ENCODE peak calls at places on chromosomes 3 and 15, in five cellular contexts. A is astrocyte, C is upper lobe of left lung, B is brain microvascular endothelial cell, D is gastrocnemius medialis. Z is an unnamed sample. For H3K27me3, the result is how much of the 10 kb centered on the place peaks cover.

GRCh38 chr3:162938073-162938472 is 1441.5 kb downstream of the OTOL1 start:
- DNase-seq in B (no peak), D (no peak), C (no peak), A (no peak), Z (no peak)

GRCh38 chr15:79978694-79979519 is 7.9 kb upstream of the BCL2A1 start:
- DNase-seq in C (no peak), B (peak), A (peak), D (no peak), Z (peak)

GRCh38 chr15:38647683-38648082 is 83.1 kb upstream of the RASGRP1 start:
- DNase-seq in C (no peak), D (no peak), B (no peak), A (peak), Z (no peak)

GRCh38 chr3:171833006-171833405 is 10.1 kb upstream of the TMEM212 start:
- DNase-seq in C (no peak), B (no peak), A (no peak), D (no peak), Z (no peak)

GRCh38 chr3:150721285-150722130 is 17.8 kb upstream of the ERICH6 start:
- DNase-seq in D (no peak), A (no peak), C (no peak), B (peak), Z (no peak)

GRCh38 chr15:45919806-45920205 is 285.0 kb downstream of the SQOR start:
- DNase-seq in B (peak), A (peak), C (peak), D (no peak), Z (no peak)

GRCh38 chr3:73580343-73580742 is 44.4 kb downstream of the PDZRN3 start:
- DNase-seq in B (peak), C (no peak), D (no peak), A (peak), Z (no peak)

GRCh38 chr3:120853416-120853815 is 54.6 kb upstream of the STXBP5L start:
- DNase-seq in A (no peak), B (no peak), D (no peak), C (peak), Z (no peak)

GRCh38 chr15:38512901-38513300 is 51.7 kb downstream of the RASGRP1 start:
- DNase-seq in B (no peak), A (no peak), C (no peak), D (no peak), Z (no peak)

GRCh38 chr15:35545825-35546580 is at the start of gene DPH6:
- DNase-seq in D (peak), B (peak), C (peak), A (peak), Z (peak)

GRCh38 chr3:33665294-33665693 is 52.8 kb downstream of the CLASP2 start:
- DNase-seq in C (no peak), D (no peak), B (no peak), A (no peak), Z (no peak)

GRCh38 chr3:94946683-94947082 is 883.8 kb downstream of the NSUN3 start:
- DNase-seq in D (no peak), B (no peak), A (no peak), C (no peak), Z (no peak)

GRCh38 chr15:64161688-64162477 is 939 bp downstream of the PPIB start:
- DNase-seq in D (no peak), B (no peak), A (no peak), C (no peak), Z (no peak)

GRCh38 chr3:172101107-172101506 is 61.7 kb downstream of the FNDC3B start:
- DNase-seq in D (no peak), B (no peak), C (no peak), A (no peak), Z (no peak)

GRCh38 chr3:89851974-89852621 is 744.7 kb downstream of the EPHA3 start:
- DNase-seq in A (peak), B (peak), D (no peak), C (no peak), Z (no peak)

GRCh38 chr3:177331203-177331602 is 133.9 kb upstream of the TBL1XR1 start:
- DNase-seq in C (no peak), D (no peak), A (no peak), B (no peak), Z (no peak)

GRCh38 chr3:177333535-177334495 is 136.5 kb upstream of the TBL1XR1 start:
- DNase-seq in A (no peak), C (no peak), D (peak), B (no peak), Z (peak)

GRCh38 chr3:177332955-177333354 is 135.7 kb upstream of the TBL1XR1 start:
- DNase-seq in D (no peak), A (no peak), B (no peak), C (no peak), Z (no peak)

GRCh38 chr3:177329854-177330253 is 132.6 kb upstream of the TBL1XR1 start:
- DNase-seq in D (peak), A (no peak), C (no peak), B (no peak), Z (no peak)

DNA sequence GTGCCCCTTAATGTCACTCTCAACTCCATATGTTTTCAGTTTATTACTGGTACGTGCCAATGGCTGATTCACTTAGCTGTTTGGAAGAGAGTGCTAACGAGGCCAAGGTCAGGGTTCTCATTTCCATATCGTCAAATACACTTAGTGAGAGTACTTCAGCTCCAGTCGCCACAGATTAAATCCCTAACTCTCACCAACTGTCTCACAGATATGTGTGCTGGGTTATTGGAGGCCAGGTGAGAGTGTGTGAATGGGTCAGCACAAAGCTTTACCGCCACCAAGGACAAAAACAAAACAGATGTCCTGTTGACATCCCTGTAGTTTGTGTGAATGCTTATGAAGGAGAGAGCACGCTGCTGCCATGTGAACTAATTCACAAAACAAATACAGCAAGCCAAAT is 133.5 kb upstream of the TBL1XR1 start:
- DNase-seq in D (no peak), B (no peak), C (no peak), A (no peak), Z (no peak)
- H3K27ac ChIP-seq in D (no peak), B (no peak), C (no peak), A (no peak), Z (peak)

GRCh38 chr15:77853910-77854309 is 221.2 kb upstream of the LINGO1 start:
- DNase-seq in A (no peak), D (no peak), B (no peak), C (no peak), Z (no peak)

GRCh38 chr15:77853008-77853328 is 220.3 kb upstream of the LINGO1 start:
- DNase-seq in B (no peak), D (no peak), C (no peak), A (no peak), Z (no peak)

GRCh38 chr15:77852241-77853007 is 219.7 kb upstream of the LINGO1 start:
- DNase-seq in B (no peak), D (no peak), A (no peak), C (peak), Z (no peak)

GRCh38 chr15:77851696-77852095 is 219.0 kb upstream of the LINGO1 start:
- DNase-seq in D (no peak), A (no peak), B (no peak), C (no peak), Z (no peak)

DNA sequence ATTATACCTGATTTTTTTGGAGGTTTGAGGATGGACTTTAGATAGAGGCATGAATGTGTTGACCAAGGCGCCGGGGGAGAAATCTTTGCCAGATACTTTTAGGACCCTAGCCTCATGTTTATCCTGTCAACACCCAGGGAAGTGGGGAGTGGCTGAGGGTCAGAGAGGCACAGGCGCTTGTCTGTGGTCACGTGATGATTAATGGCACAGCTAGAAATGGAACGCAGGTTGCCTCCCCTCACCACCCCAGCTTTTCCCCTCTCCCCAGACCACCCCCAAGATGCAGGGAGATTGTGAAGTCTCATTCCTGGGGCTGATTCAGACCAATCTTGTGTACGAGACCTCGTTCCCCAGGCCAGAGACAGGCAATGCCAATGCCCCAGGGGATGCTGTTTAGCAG is 218.4 kb upstream of the LINGO1 start:
- DNase-seq in C (no peak), B (no peak), D (no peak), A (no peak), Z (no peak)
- H3K27me3 ChIP-seq in C (under half), B (under half), D (under half), A (under half), Z (under half)

GRCh38 chr3:55471522-55472280 is 15.4 kb downstream of the WNT5A start:
- DNase-seq in D (no peak), A (no peak), B (no peak), C (no peak), Z (no peak)

GRCh38 chr3:55474213-55474632 is 12.9 kb downstream of the WNT5A start:
- DNase-seq in C (peak), D (no peak), B (no peak), A (no peak), Z (no peak)

GRCh38 chr3:55476515-55476914 is 10.6 kb downstream of the WNT5A start:
- DNase-seq in B (peak), A (peak), D (no peak), C (no peak), Z (no peak)

GRCh38 chr3:55471084-55471483 is 16.0 kb downstream of the WNT5A start:
- DNase-seq in B (no peak), D (no peak), C (no peak), A (no peak), Z (no peak)

GRCh38 chr3:55473788-55474187 is 13.3 kb downstream of the WNT5A start:
- DNase-seq in A (no peak), C (no peak), B (no peak), D (no peak), Z (no peak)
- H3K4me3 ChIP-seq in A (no peak), C (no peak), B (no peak), D (no peak), Z (no peak)

GRCh38 chr3:30343861-30344260 is 262.5 kb upstream of the TGFBR2 start:
- DNase-seq in A (no peak), D (no peak), C (no peak), B (no peak), Z (no peak)
- H3K27ac ChIP-seq in A (peak), D (no peak), C (no peak), B (peak), Z (no peak)

DNA sequence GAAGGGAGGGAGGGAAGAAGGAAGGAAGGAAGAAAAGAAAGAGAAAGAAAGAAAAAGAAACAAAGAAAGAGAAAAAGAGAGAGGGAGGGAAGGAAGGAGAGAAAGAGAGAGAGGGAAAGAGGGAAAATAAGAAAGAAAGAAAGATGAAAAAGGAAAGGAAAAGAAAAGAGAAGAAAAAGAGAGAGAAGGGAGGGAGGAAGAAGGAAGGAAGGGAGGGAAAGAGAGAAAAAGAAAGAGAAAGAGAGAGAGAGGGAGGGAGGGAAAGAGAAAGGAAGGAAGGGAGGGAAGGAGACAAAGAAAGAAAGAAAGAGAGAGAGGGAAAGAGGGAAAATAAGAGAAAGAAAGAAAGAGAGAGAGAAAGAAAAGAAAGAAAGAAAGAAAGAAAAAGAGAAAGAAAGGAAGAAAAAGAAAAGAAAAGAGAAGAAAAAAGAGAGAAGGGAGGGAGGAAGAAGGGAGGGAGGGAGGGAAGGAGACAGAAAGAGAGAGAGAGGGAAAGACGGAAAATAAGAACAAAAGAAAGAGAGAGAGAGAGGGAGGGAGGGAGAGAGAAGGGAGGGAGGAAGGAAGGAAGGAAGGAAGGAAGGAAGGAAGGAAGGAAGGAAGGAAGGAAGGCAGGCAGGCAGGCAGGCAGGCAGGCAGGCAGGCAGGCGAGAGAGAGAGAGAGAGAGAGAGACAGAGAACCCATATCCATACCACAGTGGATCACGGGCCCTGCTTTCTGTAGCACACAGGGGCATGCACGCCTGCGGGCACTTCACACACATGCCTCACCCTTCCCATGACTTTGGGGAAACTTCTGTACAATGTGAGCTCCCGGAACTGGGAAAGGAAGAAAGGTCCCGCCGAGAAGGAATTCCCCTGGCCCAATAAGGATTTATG is 52.5 kb downstream of the ADCY5 start:
- DNase-seq in B (no peak), D (no peak), C (no peak), A (no peak), Z (no peak)
- H3K27me3 ChIP-seq in B (under half), D (under half), C (under half), A (under half), Z (under half)

GRCh38 chr3:143807987-143808386 is 40.3 kb downstream of the SLC9A9 start:
- DNase-seq in A (no peak), B (no peak), C (no peak), D (no peak), Z (no peak)
- H3K4me3 ChIP-seq in A (no peak), B (no peak), C (no peak), D (no peak), Z (no peak)

GRCh38 chr3:192904632-192905289 is 12.9 kb downstream of the MB21D2 start:
- DNase-seq in B (no peak), D (no peak), A (peak), C (no peak), Z (no peak)

GRCh38 chr3:192905980-192906678 is 11.5 kb downstream of the MB21D2 start:
- DNase-seq in C (no peak), D (no peak), B (no peak), A (no peak), Z (no peak)

GRCh38 chr3:192901435-192901834 is 16.2 kb downstream of the MB21D2 start:
- DNase-seq in D (no peak), A (peak), B (peak), C (no peak), Z (no peak)

GRCh38 chr3:192899540-192899982 is 18.1 kb downstream of the MB21D2 start:
- DNase-seq in C (no peak), B (peak), A (peak), D (no peak), Z (no peak)

GRCh38 chr3:192902481-192903023 is 15.1 kb downstream of the MB21D2 start:
- DNase-seq in A (no peak), C (no peak), B (no peak), D (no peak), Z (no peak)
- H3K27ac ChIP-seq in A (peak), C (no peak), B (peak), D (no peak), Z (no peak)

Z was measured in right atrium auricular region.